ENCODE peak calls at places on chromosomes 5 and 9, in four cellular contexts. One of them, this sample, is unnamed.

GRCh38 chr9:110502842-110503241 is 76.7 kb downstream of the SVEP1 start:
- DNase-seq in Ammon's horn: no peak
- DNase-seq in caudate nucleus: no peak
- DNase-seq in T-helper 1 cell: no peak
- DNase-seq in this sample: peak

GRCh38 chr5:80973027-80973426 is 12.9 kb downstream of the RASGRF2 start:
- DNase-seq in Ammon's horn: no peak
- DNase-seq in caudate nucleus: no peak
- DNase-seq in T-helper 1 cell: no peak
- DNase-seq in this sample: no peak

GRCh38 chr9:119026120-119026519 is 343.1 kb downstream of the BRINP1 start:
- DNase-seq in Ammon's horn: peak
- DNase-seq in caudate nucleus: no peak
- DNase-seq in T-helper 1 cell: no peak
- DNase-seq in this sample: peak

GRCh38 chr5:175212203-175212602 is 231.8 kb downstream of the DRD1 start:
- DNase-seq in Ammon's horn: no peak
- DNase-seq in caudate nucleus: no peak
- DNase-seq in T-helper 1 cell: no peak
- DNase-seq in this sample: no peak

GRCh38 chr5:173602423-173602822 is 14.0 kb downstream of the BOD1 start:
- DNase-seq in Ammon's horn: peak
- DNase-seq in caudate nucleus: no peak
- DNase-seq in T-helper 1 cell: no peak
- DNase-seq in this sample: peak

GRCh38 chr5:172477466-172477865 is 23.1 kb upstream of the SH3PXD2B start:
- DNase-seq in Ammon's horn: no peak
- DNase-seq in caudate nucleus: no peak
- DNase-seq in T-helper 1 cell: no peak
- DNase-seq in this sample: no peak

GRCh38 chr5:114434396-114435219 is 72.7 kb downstream of the KCNN2 start:
- DNase-seq in Ammon's horn: no peak
- DNase-seq in caudate nucleus: no peak
- DNase-seq in T-helper 1 cell: no peak
- DNase-seq in this sample: no peak

GRCh38 chr9:80320916-80321315 is 749.2 kb downstream of the TLE4 start:
- DNase-seq in Ammon's horn: no peak
- DNase-seq in caudate nucleus: no peak
- DNase-seq in T-helper 1 cell: no peak
- DNase-seq in this sample: peak

GRCh38 chr9:120153258-120153657 is 426.7 kb downstream of the CDK5RAP2 start:
- DNase-seq in Ammon's horn: no peak
- DNase-seq in caudate nucleus: no peak
- DNase-seq in T-helper 1 cell: no peak
- DNase-seq in this sample: no peak

GRCh38 chr5:141039061-141039460 is 12.1 kb upstream of the PCDHB1 start:
- DNase-seq in Ammon's horn: no peak
- DNase-seq in caudate nucleus: no peak
- DNase-seq in T-helper 1 cell: no peak
- DNase-seq in this sample: no peak

GRCh38 chr5:93163010-93163663 is 417.9 kb downstream of the NR2F1-AS1 start:
- DNase-seq in Ammon's horn: no peak
- DNase-seq in caudate nucleus: no peak
- DNase-seq in T-helper 1 cell: no peak
- DNase-seq in this sample: peak

GRCh38 chr9:83583151-83584014 is 39.6 kb upstream of the IDNK start:
- DNase-seq in Ammon's horn: peak
- DNase-seq in caudate nucleus: no peak
- DNase-seq in T-helper 1 cell: no peak
- DNase-seq in this sample: peak

GRCh38 chr5:76602094-76602726 is 21.0 kb downstream of the F2RL2 start:
- DNase-seq in Ammon's horn: no peak
- DNase-seq in caudate nucleus: no peak
- DNase-seq in T-helper 1 cell: no peak
- DNase-seq in this sample: peak